ENCODE peak calls at places on chromosomes 2 and 18, in four cellular contexts. K is HepG2, P is breast epithelium, X is IMR-90. N is an unnamed sample. For H3K27me3, the result is how much of the 10 kb centered on the place peaks cover.

GRCh38 chr2:215460682-215461081 is 24.8 kb upstream of the FN1 start:
- DNase-seq in K (peak), X (peak), P (no peak), N (no peak)

GRCh38 chr2:12717988-12718661 is 1.4 kb downstream of the TRIB2 start:
- DNase-seq in K (no peak), X (peak), P (peak), N (peak)

GRCh38 chr18:77124452-77124922 is 8.1 kb downstream of the MBP start:
- DNase-seq in K (no peak), P (no peak), X (no peak), N (no peak)

GRCh38 chr2:197113221-197113831 is 186.8 kb upstream of the PGAP1 start:
- DNase-seq in X (peak), K (peak), P (no peak), N (no peak)

GRCh38 chr2:157792345-157793052 is 83.6 kb downstream of the ACVR1 start:
- DNase-seq in P (no peak), X (peak), K (no peak), N (no peak)

GRCh38 chr2:232892843-232893242 is 22.8 kb downstream of the SNORC start:
- DNase-seq in K (no peak), P (no peak), X (no peak), N (no peak)

GRCh38 chr18:8696749-8697211 is 8.6 kb upstream of the MTCL1 start:
- DNase-seq in X (peak), P (peak), K (peak), N (peak)

GRCh38 chr2:23565814-23566213 is 180.8 kb downstream of the KLHL29 start:
- DNase-seq in X (no peak), P (peak), K (no peak), N (no peak)

GRCh38 chr2:96514521-96514920 is 9.4 kb upstream of the NEURL3 start:
- DNase-seq in P (no peak), K (no peak), X (no peak), N (no peak)

GRCh38 chr2:144137269-144137668 is 382.6 kb downstream of the ZEB2 start:
- DNase-seq in X (no peak), P (no peak), K (no peak), N (no peak)

GRCh38 chr2:144133881-144134280 is 386.0 kb downstream of the ZEB2 start:
- DNase-seq in P (no peak), X (no peak), K (no peak), N (no peak)

GRCh38 chr2:144140896-144141295 is 379.0 kb downstream of the ZEB2 start:
- DNase-seq in X (peak), P (no peak), K (no peak), N (no peak)

GRCh38 chr2:144136297-144136696 is 383.6 kb downstream of the ZEB2 start:
- DNase-seq in K (no peak), P (no peak), X (no peak), N (no peak)

GRCh38 chr2:144137705-144138428 is 382.1 kb downstream of the ZEB2 start:
- DNase-seq in P (no peak), K (peak), X (peak), N (no peak)
- H3K27ac ChIP-seq in P (no peak), K (peak), X (no peak), N (no peak)

GRCh38 chr2:207142461-207142860 is 23.3 kb downstream of the KLF7 start:
- DNase-seq in K (no peak), P (no peak), X (no peak), N (no peak)
- TF ChIP-seq CTCF in K (peak), P (peak), X (no peak), N (no peak)

DNA sequence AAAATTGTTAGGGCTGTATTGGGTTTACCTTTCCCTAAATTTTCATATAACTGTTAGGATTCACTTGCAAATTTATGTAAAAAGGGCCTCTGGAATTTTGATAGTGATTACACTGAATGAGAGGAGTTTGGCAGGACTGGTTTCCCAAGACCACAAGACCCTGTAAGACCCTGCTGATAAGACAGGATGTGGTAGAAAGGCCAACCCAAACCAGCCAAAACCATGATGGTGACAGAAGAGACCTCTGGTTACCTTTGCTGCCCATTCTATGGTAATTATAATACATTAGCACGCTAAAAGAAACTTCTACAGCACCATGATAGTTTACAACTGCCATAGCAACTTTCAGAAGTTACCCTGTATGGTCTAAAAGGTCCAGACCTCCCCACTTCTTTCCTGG is 8.3 kb upstream of the CASP10 start:
- DNase-seq in P (no peak), X (no peak), K (no peak), N (no peak)
- H3K27me3 ChIP-seq in P (under half), X (under half), K (under half), N (under half)

GRCh38 chr18:35524236-35524635 is 26.5 kb upstream of the INO80C start:
- DNase-seq in K (no peak), X (no peak), P (no peak), N (no peak)

GRCh38 chr18:35522130-35522959 is 24.6 kb upstream of the INO80C start:
- DNase-seq in K (no peak), X (no peak), P (no peak), N (no peak)

GRCh38 chr18:35526476-35527120 is 28.8 kb upstream of the INO80C start:
- DNase-seq in X (no peak), K (no peak), P (no peak), N (no peak)

GRCh38 chr18:35528749-35529274 is 31.1 kb upstream of the INO80C start:
- DNase-seq in P (no peak), K (no peak), X (no peak), N (no peak)

DNA sequence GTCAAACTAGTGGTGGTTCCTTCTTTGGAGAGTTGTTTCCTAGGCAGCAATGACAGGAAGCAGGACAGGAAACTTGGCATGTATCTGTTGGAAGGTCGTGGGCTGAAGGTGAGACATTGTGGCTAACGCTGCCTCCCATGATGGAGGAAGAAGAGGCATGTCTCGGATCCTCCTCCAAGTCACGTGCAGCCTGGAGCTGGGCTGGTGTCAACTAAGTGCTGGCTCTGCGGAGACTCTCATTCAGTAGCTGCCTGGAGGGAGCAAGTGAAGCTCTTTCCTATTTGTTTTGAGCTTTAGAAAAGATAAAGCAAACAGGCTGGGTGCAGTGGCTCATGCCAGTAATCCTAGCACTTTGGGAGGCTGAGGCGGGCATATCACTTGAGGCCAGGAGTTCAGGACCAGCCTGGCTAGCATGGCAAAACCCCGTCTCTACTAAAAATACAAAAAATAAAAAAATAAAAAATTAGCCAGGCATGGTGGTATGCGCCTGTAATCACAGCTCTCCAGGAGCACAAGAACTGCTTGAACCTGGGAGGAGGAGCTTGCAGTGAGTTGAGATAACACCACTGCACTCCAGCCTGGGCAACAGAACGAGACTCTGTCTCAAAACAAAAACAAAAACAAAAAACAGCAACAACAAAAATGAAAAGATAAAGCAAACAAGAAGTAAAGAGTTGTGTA is 28.2 kb upstream of the INO80C start:
- DNase-seq in P (no peak), K (no peak), X (no peak), N (no peak)
- H3K27ac ChIP-seq in P (peak), K (no peak), X (no peak), N (no peak)

GRCh38 chr18:59402432-59403090 is 43.5 kb upstream of the LMAN1 start:
- DNase-seq in P (peak), K (peak), X (peak), N (peak)
- TF ChIP-seq CTCF in P (peak), K (peak), X (peak), N (peak)

GRCh38 chr2:176170606-176171005 is 13.5 kb downstream of the HOXD3 start:
- DNase-seq in X (no peak), K (no peak), P (no peak), N (no peak)
- H3K27me3 ChIP-seq in X (half or more), K (under half), P (half or more), N (half or more)

DNA sequence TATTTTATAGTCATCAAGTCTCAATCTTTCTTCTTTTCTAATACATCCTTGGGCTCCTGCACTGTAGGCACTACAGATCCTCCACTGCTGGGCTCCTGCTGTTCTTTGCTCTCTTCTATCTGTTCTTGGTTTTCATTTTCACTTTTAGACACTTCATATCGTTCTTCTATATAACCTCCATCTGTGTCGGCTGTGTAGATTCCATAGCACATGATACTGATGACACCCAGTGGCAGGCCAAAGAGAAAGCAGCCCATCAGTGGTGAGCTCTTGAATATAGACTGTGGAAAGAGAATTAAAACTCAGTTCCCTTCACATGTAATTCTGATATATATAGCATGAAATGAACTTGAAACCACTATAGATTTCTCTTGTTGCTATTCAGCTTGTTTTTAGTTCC is 38.0 kb downstream of the TMX3 start:
- DNase-seq in P (no peak), X (peak), K (no peak), N (no peak)
- H3K27ac ChIP-seq in P (no peak), X (no peak), K (no peak), N (no peak)

DNA sequence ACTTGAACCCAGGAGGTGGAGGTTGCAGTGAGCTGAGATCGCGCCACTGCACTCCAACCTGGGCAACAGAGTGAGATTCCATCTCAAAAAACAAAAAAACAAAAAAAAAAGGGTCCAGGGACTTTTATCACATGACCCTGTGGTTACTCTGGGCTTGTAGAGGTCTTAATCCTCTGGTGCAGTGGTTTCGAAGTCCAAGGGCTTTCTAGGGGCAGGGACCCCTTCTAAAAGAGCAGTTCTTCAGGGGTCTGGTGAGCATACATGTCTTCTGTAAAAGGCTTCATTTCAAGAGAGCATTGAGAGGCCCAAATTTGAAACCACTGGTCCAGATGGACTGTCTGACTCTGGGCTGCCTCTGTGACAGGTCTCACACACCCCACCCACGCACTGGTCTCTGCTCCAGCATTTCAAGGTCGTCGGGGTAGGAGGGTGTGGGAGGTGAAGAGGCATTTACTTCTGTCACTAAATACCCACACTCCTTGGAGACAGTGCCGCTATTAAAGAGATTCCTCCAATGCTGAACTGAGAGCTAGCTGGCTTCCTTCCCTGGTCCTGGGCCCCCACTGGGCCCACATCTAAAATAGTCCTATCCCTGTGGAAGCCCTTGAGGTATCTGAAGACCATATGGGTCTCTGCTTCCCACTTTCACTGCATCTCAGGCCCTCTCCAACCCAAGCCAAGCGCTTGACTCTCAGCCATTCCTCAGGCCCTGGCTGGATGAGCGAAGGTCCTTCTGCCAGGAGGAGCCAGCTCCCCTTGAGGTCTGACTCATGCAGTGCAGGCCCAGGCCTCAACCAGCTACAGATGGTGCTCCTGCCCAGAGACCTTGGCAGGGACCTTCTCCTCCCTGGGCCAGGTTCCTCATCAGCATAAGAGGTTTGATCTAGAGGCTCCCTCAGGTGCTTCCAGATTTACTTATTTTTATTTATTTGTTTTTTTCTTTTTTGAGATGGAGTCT is 44.8 kb downstream of the PAX8 start:
- DNase-seq in X (peak), P (no peak), K (peak), N (no peak)
- TF ChIP-seq CTCF in X (peak), P (no peak), K (peak), N (no peak)

N was measured in CD4-positive, alpha-beta T cell.